ENCODE peak calls at places on chromosome 14, in nine cellular contexts. One of them, this sample, is unnamed.

GRCh38 chr14:83478741-83479140 is 1945.1 kb upstream of the SEL1L start:
- DNase-seq in HepG2: no peak
- DNase-seq in spleen: no peak
- DNase-seq in GM12878: no peak
- DNase-seq in breast epithelium: no peak
- DNase-seq in suprapubic skin: no peak
- DNase-seq in upper lobe of left lung: no peak
- DNase-seq in HCT116: no peak
- DNase-seq in sigmoid colon: no peak
- DNase-seq in this sample: no peak

GRCh38 chr14:75803768-75804167 is 142.7 kb downstream of the TTLL5 start:
- DNase-seq in HCT116: no peak
- DNase-seq in upper lobe of left lung: no peak
- DNase-seq in breast epithelium: no peak
- DNase-seq in suprapubic skin: no peak
- DNase-seq in sigmoid colon: no peak
- DNase-seq in GM12878: no peak
- DNase-seq in spleen: no peak
- DNase-seq in HepG2: no peak
- DNase-seq in this sample: no peak

GRCh38 chr14:45251912-45252311 is 1.1 kb downstream of the MIS18BP1 start:
- DNase-seq in breast epithelium: no peak
- DNase-seq in upper lobe of left lung: no peak
- DNase-seq in suprapubic skin: no peak
- DNase-seq in GM12878: peak; percentile 67
- DNase-seq in HCT116: no peak
- DNase-seq in spleen: no peak
- DNase-seq in HepG2: peak; percentile 16
- DNase-seq in sigmoid colon: no peak
- DNase-seq in this sample: no peak

GRCh38 chr14:25537846-25538455 is 488.0 kb upstream of the STXBP6 start:
- DNase-seq in upper lobe of left lung: no peak
- DNase-seq in suprapubic skin: no peak
- DNase-seq in breast epithelium: no peak
- DNase-seq in GM12878: no peak
- DNase-seq in sigmoid colon: no peak
- DNase-seq in HCT116: no peak
- DNase-seq in spleen: no peak
- DNase-seq in HepG2: peak; percentile 52
- DNase-seq in this sample: peak; percentile 44

GRCh38 chr14:37650356-37651037 is 55.1 kb downstream of the TTC6 start:
- DNase-seq in upper lobe of left lung: no peak
- DNase-seq in HCT116: no peak
- DNase-seq in GM12878: no peak
- DNase-seq in HepG2: peak; percentile 82
- DNase-seq in suprapubic skin: no peak
- DNase-seq in sigmoid colon: no peak
- DNase-seq in breast epithelium: no peak
- DNase-seq in spleen: no peak
- DNase-seq in this sample: no peak

GRCh38 chr14:21068521-21069387 is 1.4 kb upstream of the ARHGEF40 start:
- DNase-seq in suprapubic skin: no peak
- DNase-seq in upper lobe of left lung: peak; percentile 79
- DNase-seq in spleen: peak; percentile 86
- DNase-seq in HepG2: peak; percentile 84
- DNase-seq in breast epithelium: no peak
- DNase-seq in sigmoid colon: peak; percentile 83
- DNase-seq in HCT116: peak; percentile 36
- DNase-seq in GM12878: no peak
- DNase-seq in this sample: peak; percentile 63

GRCh38 chr14:71711619-71712018 is 220.6 kb upstream of the RGS6 start:
- DNase-seq in HCT116: no peak
- DNase-seq in suprapubic skin: no peak
- DNase-seq in spleen: no peak
- DNase-seq in breast epithelium: no peak
- DNase-seq in GM12878: no peak
- DNase-seq in upper lobe of left lung: no peak
- DNase-seq in sigmoid colon: no peak
- DNase-seq in HepG2: no peak
- DNase-seq in this sample: no peak

GRCh38 chr14:74035556-74035955 is 16.4 kb downstream of the BBOF1 start:
- DNase-seq in spleen: no peak
- DNase-seq in sigmoid colon: no peak
- DNase-seq in HCT116: no peak
- DNase-seq in breast epithelium: no peak
- DNase-seq in suprapubic skin: no peak
- DNase-seq in upper lobe of left lung: no peak
- DNase-seq in HepG2: no peak
- DNase-seq in GM12878: no peak
- DNase-seq in this sample: no peak

GRCh38 chr14:34187645-34188044 is 236.8 kb upstream of the EGLN3 start:
- DNase-seq in spleen: no peak
- DNase-seq in HepG2: no peak
- DNase-seq in upper lobe of left lung: no peak
- DNase-seq in sigmoid colon: no peak
- DNase-seq in GM12878: no peak
- DNase-seq in suprapubic skin: no peak
- DNase-seq in breast epithelium: no peak
- DNase-seq in HCT116: no peak
- DNase-seq in this sample: no peak

GRCh38 chr14:61569783-61570182 is 125.5 kb upstream of the HIF1A start:
- DNase-seq in sigmoid colon: peak; percentile 76
- DNase-seq in HepG2: peak; percentile 60
- DNase-seq in HCT116: no peak
- DNase-seq in GM12878: no peak
- DNase-seq in spleen: peak; percentile 86
- DNase-seq in breast epithelium: no peak
- DNase-seq in upper lobe of left lung: no peak
- DNase-seq in suprapubic skin: no peak
- DNase-seq in this sample: peak; percentile 59

GRCh38 chr14:78970677-78971076 is 800.5 kb downstream of the NRXN3 start:
- DNase-seq in suprapubic skin: no peak
- DNase-seq in GM12878: no peak
- DNase-seq in upper lobe of left lung: no peak
- DNase-seq in spleen: no peak
- DNase-seq in HCT116: no peak
- DNase-seq in sigmoid colon: no peak
- DNase-seq in HepG2: no peak
- DNase-seq in breast epithelium: no peak
- DNase-seq in this sample: no peak

DNA sequence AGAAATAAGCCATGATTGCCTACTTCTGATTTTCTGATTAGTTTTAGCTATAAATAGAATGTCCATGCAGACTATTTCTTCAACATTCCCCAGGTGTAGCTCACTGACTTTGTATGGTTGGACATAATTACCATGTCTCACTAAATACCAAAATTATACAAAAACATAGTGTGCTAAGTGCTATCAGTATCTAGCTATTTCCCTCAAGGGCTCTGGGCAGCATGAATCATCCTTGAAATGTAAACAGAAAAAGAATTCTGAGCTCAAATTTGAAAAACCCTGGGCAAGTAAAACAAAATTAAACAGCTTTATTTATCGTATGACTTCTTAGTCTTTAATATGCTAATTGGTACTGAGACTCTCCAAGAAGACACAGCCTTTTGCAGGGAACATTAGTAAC is 82.9 kb downstream of the SPATA7 start:
- DNase-seq in sigmoid colon: no peak
- DNase-seq in breast epithelium: no peak
- DNase-seq in GM12878: no peak
- DNase-seq in spleen: no peak
- DNase-seq in upper lobe of left lung: no peak
- DNase-seq in HCT116: no peak
- DNase-seq in HepG2: no peak
- DNase-seq in suprapubic skin: no peak
- DNase-seq in this sample: no peak
- TF ChIP-seq POLR2AphosphoS5 in sigmoid colon: no peak
- TF ChIP-seq POLR2AphosphoS5 in breast epithelium: no peak
- TF ChIP-seq POLR2AphosphoS5 in GM12878: no peak
- TF ChIP-seq POLR2AphosphoS5 in spleen: no peak
- TF ChIP-seq POLR2AphosphoS5 in upper lobe of left lung: no peak
- TF ChIP-seq POLR2AphosphoS5 in HCT116: no peak
- TF ChIP-seq POLR2AphosphoS5 in HepG2: no peak
- TF ChIP-seq POLR2AphosphoS5 in suprapubic skin: no peak
- TF ChIP-seq POLR2AphosphoS5 in this sample: no peak

DNA sequence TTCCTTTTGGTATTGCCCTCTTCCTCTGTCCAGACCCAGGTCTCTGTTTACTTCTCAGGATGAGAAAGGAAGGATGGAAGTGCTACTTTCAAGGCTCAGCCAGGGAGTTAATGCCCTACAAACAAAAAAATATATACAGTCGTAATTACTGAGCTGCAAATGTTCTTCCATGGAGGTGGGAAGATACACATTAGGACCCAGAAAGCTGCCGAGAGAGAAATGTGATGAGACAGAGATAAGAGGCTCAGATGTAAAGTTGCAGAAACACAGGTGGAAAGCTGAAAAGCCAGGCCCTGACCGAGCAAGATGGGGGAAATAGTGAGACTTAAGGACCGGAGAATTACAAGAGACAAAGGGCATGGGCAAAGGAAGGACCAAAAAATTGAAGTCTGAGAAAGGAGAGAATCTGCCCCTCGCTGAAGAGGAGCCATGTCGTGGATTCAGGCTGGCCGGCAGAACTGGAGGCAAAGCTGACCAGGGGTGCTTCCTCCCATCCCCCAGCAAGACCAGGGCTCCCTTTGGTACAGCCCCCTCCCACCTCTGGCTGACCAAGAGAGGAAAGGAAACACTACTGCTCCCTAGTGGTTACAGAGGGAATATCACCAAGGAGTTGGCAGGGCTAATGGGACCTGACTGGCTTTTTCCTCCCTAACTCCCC is 12.2 kb downstream of the ZFHX2 start:
- DNase-seq in HepG2: peak; percentile 86
- DNase-seq in GM12878: no peak
- DNase-seq in suprapubic skin: no peak
- DNase-seq in HCT116: peak; percentile 19
- DNase-seq in upper lobe of left lung: no peak
- DNase-seq in sigmoid colon: no peak
- DNase-seq in breast epithelium: no peak
- DNase-seq in spleen: peak; percentile 64
- DNase-seq in this sample: no peak
- H3K4me3 ChIP-seq in HepG2: no peak overlapping the region
- H3K4me3 ChIP-seq in GM12878: no peak overlapping the region
- H3K4me3 ChIP-seq in suprapubic skin: no peak overlapping the region
- H3K4me3 ChIP-seq in HCT116: no peak overlapping the region
- H3K4me3 ChIP-seq in upper lobe of left lung: no peak overlapping the region
- H3K4me3 ChIP-seq in sigmoid colon: no peak overlapping the region
- H3K4me3 ChIP-seq in breast epithelium: no peak overlapping the region
- H3K4me3 ChIP-seq in spleen: no peak overlapping the region
- H3K4me3 ChIP-seq in this sample: no peak overlapping the region

GRCh38 chr14:96507723-96508122 is 5.5 kb downstream of the PAPOLA start:
- DNase-seq in spleen: no peak
- DNase-seq in GM12878: no peak
- DNase-seq in suprapubic skin: no peak
- DNase-seq in upper lobe of left lung: no peak
- DNase-seq in sigmoid colon: no peak
- DNase-seq in breast epithelium: no peak
- DNase-seq in HCT116: no peak
- DNase-seq in HepG2: no peak
- DNase-seq in this sample: no peak

GRCh38 chr14:96501383-96501745 is 818 bp upstream of the PAPOLA start:
- DNase-seq in sigmoid colon: no peak
- DNase-seq in HepG2: no peak
- DNase-seq in GM12878: no peak
- DNase-seq in upper lobe of left lung: no peak
- DNase-seq in breast epithelium: no peak
- DNase-seq in HCT116: no peak
- DNase-seq in suprapubic skin: no peak
- DNase-seq in spleen: no peak
- DNase-seq in this sample: no peak

GRCh38 chr14:96501746-96502620 is at the start of gene PAPOLA:
- DNase-seq in HepG2: peak; percentile 90
- DNase-seq in GM12878: peak; percentile 90
- DNase-seq in HCT116: peak; percentile 91
- DNase-seq in suprapubic skin: peak; percentile 97
- DNase-seq in sigmoid colon: peak; percentile 96
- DNase-seq in upper lobe of left lung: peak; percentile 100
- DNase-seq in breast epithelium: peak; percentile 92
- DNase-seq in spleen: peak; percentile 98
- DNase-seq in this sample: peak; percentile 96

GRCh38 chr14:96497586-96497985 is 4.6 kb upstream of the PAPOLA start:
- DNase-seq in GM12878: no peak
- DNase-seq in spleen: no peak
- DNase-seq in suprapubic skin: no peak
- DNase-seq in sigmoid colon: no peak
- DNase-seq in upper lobe of left lung: no peak
- DNase-seq in breast epithelium: no peak
- DNase-seq in HCT116: no peak
- DNase-seq in HepG2: no peak
- DNase-seq in this sample: no peak

DNA sequence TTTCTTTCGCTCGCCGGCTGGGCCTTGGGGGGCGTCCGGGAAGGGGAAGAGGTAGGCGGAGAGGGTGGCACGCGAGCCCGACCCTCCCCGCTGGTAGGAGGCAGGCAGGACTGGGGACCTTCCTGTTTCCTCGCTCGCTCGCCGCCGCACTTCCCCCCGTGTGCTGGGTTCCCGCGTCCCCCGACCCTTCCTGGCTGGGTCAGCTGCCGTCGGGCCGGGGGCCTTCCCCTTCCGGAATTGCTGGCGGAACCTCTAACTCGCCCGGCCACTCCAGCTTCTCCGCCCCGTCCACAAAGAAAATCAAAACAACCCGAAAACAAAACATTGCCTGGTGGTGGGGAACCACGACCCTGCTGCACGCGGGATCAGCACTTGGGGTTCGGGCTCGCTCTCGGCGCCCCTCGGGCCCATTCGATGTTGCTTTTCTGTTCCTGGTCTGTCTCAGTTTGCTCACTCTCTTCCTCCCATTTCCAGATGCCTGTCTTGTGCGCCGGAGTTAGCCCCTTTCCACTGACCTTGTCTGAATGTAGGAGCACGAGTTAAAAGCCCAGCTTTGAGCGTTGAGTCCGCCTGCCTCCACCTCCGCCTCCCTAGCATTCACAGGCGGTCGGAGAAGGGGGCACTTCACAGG is 554 bp downstream of the PAPOLA start:
- DNase-seq in HepG2: peak; percentile 26
- DNase-seq in suprapubic skin: peak; percentile 82
- DNase-seq in upper lobe of left lung: no peak
- DNase-seq in GM12878: no peak
- DNase-seq in HCT116: no peak
- DNase-seq in sigmoid colon: peak; percentile 74
- DNase-seq in breast epithelium: peak; percentile 55
- DNase-seq in spleen: peak; percentile 94
- DNase-seq in this sample: peak; percentile 59
- TF ChIP-seq POLR2A in HepG2: no peak
- TF ChIP-seq POLR2A in suprapubic skin: no peak
- TF ChIP-seq POLR2A in upper lobe of left lung: no peak
- TF ChIP-seq POLR2A in GM12878: peak; percentile 9
- TF ChIP-seq POLR2A in HCT116: no peak
- TF ChIP-seq POLR2A in sigmoid colon: no peak
- TF ChIP-seq POLR2A in breast epithelium: no peak
- TF ChIP-seq POLR2A in spleen: no peak
- TF ChIP-seq POLR2A in this sample: no peak

DNA sequence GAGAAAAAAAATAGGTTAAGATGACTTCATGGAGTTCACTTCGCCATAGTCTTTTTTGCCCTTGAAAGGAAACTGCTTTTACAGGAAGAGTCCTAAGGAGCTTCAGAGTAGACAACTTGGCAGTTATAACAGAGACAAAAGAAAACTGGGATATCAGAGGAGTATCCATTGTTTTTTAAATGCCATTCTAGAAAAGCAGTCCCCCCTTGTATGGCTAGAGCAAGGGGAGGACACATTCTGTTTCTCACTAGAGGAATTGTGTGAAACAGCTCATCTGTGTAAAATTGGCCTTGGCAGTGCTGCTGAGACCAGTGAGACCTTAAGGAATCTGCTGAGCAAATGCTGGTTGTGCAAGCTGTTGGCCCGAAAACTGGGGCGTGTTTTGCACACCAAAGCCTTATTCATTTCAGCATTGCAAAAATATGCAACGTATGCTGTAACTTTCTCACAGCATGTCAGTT is 128.0 kb downstream of the GPR135 start:
- DNase-seq in breast epithelium: no peak
- DNase-seq in HepG2: no peak
- DNase-seq in upper lobe of left lung: no peak
- DNase-seq in suprapubic skin: peak; percentile 84
- DNase-seq in HCT116: no peak
- DNase-seq in spleen: no peak
- DNase-seq in GM12878: no peak
- DNase-seq in sigmoid colon: peak; percentile 90
- DNase-seq in this sample: peak; percentile 29
- TF ChIP-seq POLR2AphosphoS5 in breast epithelium: peak; percentile 80
- TF ChIP-seq POLR2AphosphoS5 in HepG2: no peak
- TF ChIP-seq POLR2AphosphoS5 in upper lobe of left lung: peak; percentile 37
- TF ChIP-seq POLR2AphosphoS5 in suprapubic skin: peak; percentile 67
- TF ChIP-seq POLR2AphosphoS5 in HCT116: no peak
- TF ChIP-seq POLR2AphosphoS5 in spleen: no peak
- TF ChIP-seq POLR2AphosphoS5 in GM12878: no peak
- TF ChIP-seq POLR2AphosphoS5 in sigmoid colon: peak; percentile 32
- TF ChIP-seq POLR2AphosphoS5 in this sample: peak; percentile 29